ENCODE peak calls at places on chromosomes 5 and 9, in seven cellular contexts. Z is tibial artery; F is Ammon's horn; K is stimulated activated CD4-positive, alpha-beta T cell treated with anti-CD3 and anti-CD28 coated beads, TNF-alpha, amount 100 ng/mL, for 1 hour; G is right lobe of liver; U is left cardiac atrium; O is gastrocnemius medialis. H is an unnamed sample.
A peak's percentile ranks its signal among the peaks of the same experiment; 100 is the strongest.

GRCh38 chr9:21782207-21782606 is 20.2 kb upstream of the MTAP start:
- DNase-seq in Z (no peak), F (no peak), K (no peak), G (no peak), U (no peak), O (no peak), H (no peak)

GRCh38 chr5:163496286-163496685 is 9.1 kb upstream of the MAT2B start:
- DNase-seq in Z (no peak), F (no peak), K (no peak), G (no peak), U (no peak), O (no peak), H (no peak)

GRCh38 chr5:136006164-136006563 is 22.6 kb upstream of the TGFBI start:
- DNase-seq in Z (no peak), F (no peak), K (no peak), G (no peak), U (no peak), O (peak; percentile 49), H (no peak)

GRCh38 chr9:123062306-123063171 is 29.1 kb downstream of the GPR21 start:
- DNase-seq in Z (no peak), F (no peak), K (no peak), G (no peak), U (no peak), O (peak; percentile 36), H (no peak)

GRCh38 chr9:3500044-3500443 is 25.8 kb downstream of the RFX3 start:
- DNase-seq in Z (no peak), F (no peak), K (no peak), G (no peak), U (no peak), O (no peak), H (no peak)

GRCh38 chr5:150595466-150596031 is 44.9 kb upstream of the SYNPO start:
- DNase-seq in Z (peak; percentile 67), F (no peak), K (no peak), G (peak; percentile 24), U (peak; percentile 77), O (no peak), H (no peak)

GRCh38 chr5:137091473-137091872 is 407.7 kb downstream of the SPOCK1 start:
- DNase-seq in Z (no peak), F (peak; percentile 81), K (no peak), G (no peak), U (no peak), O (no peak), H (no peak)

GRCh38 chr5:113325054-113325453 is 109.7 kb downstream of the TSSK1B start:
- DNase-seq in Z (no peak), F (no peak), K (no peak), G (no peak), U (no peak), O (no peak), H (no peak)

GRCh38 chr9:133348763-133349573 is 950 bp downstream of the RPL7A start:
- DNase-seq in Z (no peak), F (no peak), K (no peak), G (no peak), U (no peak), O (no peak), H (no peak)

GRCh38 chr5:32489791-32490581 is 45.4 kb upstream of the ZFR start:
- DNase-seq in Z (peak; percentile 81), F (peak; percentile 88), K (peak; percentile 30), G (peak; percentile 69), U (peak; percentile 86), O (peak; percentile 55), H (peak; percentile 64)

GRCh38 chr9:122374885-122375420 is 4.1 kb downstream of the PTGS1 start:
- DNase-seq in Z (peak; percentile 89), F (peak; percentile 62), K (no peak), G (no peak), U (peak; percentile 87), O (peak; percentile 55), H (peak; percentile 34)

GRCh38 chr9:107345327-107345726 is 62.2 kb downstream of the RAD23B start:
- DNase-seq in Z (no peak), F (no peak), K (no peak), G (no peak), U (peak; percentile 41), O (no peak), H (no peak)

GRCh38 chr5:68872088-68872842 is 221.5 kb upstream of the SLC30A5 start:
- DNase-seq in Z (no peak), F (no peak), K (no peak), G (no peak), U (no peak), O (no peak), H (no peak)

GRCh38 chr9:79858509-79858908 is 286.7 kb downstream of the TLE4 start:
- DNase-seq in Z (no peak), F (peak; percentile 69), K (no peak), G (no peak), U (no peak), O (no peak), H (no peak)

GRCh38 chr9:21710792-21711191 is 91.6 kb upstream of the MTAP start:
- DNase-seq in Z (no peak), F (no peak), K (no peak), G (no peak), U (no peak), O (no peak), H (no peak)

GRCh38 chr9:76512826-76513225 is 53.8 kb downstream of the GCNT1 start:
- DNase-seq in Z (no peak), F (no peak), K (no peak), G (no peak), U (no peak), O (no peak), H (no peak)

GRCh38 chr9:96442491-96442890 is 7.5 kb upstream of the HABP4 start:
- DNase-seq in Z (no peak), F (no peak), K (no peak), G (no peak), U (no peak), O (no peak), H (no peak)

GRCh38 chr5:80109549-80110478 is 74.7 kb downstream of the THBS4 start:
- DNase-seq in Z (no peak), F (peak; percentile 65), K (no peak), G (no peak), U (peak; percentile 29), O (no peak), H (no peak)

GRCh38 chr5:87195104-87195581 is 72.5 kb upstream of the RASA1 start:
- DNase-seq in Z (no peak), F (no peak), K (no peak), G (no peak), U (no peak), O (no peak), H (no peak)

GRCh38 chr9:104091028-104091590 is 3.0 kb upstream of the SMC2 start:
- DNase-seq in Z (no peak), F (no peak), K (no peak), G (no peak), U (no peak), O (no peak), H (no peak)

GRCh38 chr5:125679522-125679921 is 743.7 kb upstream of the GRAMD2B start:
- DNase-seq in Z (no peak), F (no peak), K (no peak), G (no peak), U (no peak), O (no peak), H (no peak)

GRCh38 chr9:4099961-4100360 is 199.9 kb downstream of the GLIS3 start:
- DNase-seq in Z (no peak), F (no peak), K (no peak), G (no peak), U (no peak), O (no peak), H (no peak)

GRCh38 chr5:1522601-1523479 is 920 bp downstream of the LPCAT1 start:
- DNase-seq in Z (peak; percentile 65), F (peak; percentile 1), K (no peak), G (peak; percentile 64), U (peak; percentile 31), O (peak; percentile 6), H (peak; percentile 17)

GRCh38 chr9:113581865-113582697 is 118.6 kb downstream of the RGS3 start:
- DNase-seq in Z (peak; percentile 93), F (peak; percentile 91), K (peak; percentile 63), G (peak; percentile 78), U (peak; percentile 75), O (peak; percentile 74), H (peak; percentile 78)

H was measured in pancreas.